ENCODE peak calls at places on chromosomes 1 and 21, in ten cellular contexts. U, K, W, C, X, F, L, M, I and Q are unnamed samples.

GRCh38 chr1:228002792-228003191 is 4.0 kb upstream of the WNT3A start:
- DNase-seq in I (no peak), F (no peak), U (no peak), K (no peak), L (no peak), X (no peak), W (no peak), C (peak; percentile 12), M (no peak), Q (no peak)

GRCh38 chr1:23528245-23528978 is 2.6 kb downstream of the E2F2 start:
- DNase-seq in L (no peak), I (no peak), K (peak; percentile 50), X (peak; percentile 77), C (peak; percentile 83), M (peak; percentile 46), W (peak; percentile 65), F (peak; percentile 89), U (peak; percentile 88), Q (peak; percentile 37)

GRCh38 chr1:25030674-25031589 is 100.9 kb upstream of the RUNX3 start:
- DNase-seq in M (no peak), L (no peak), C (no peak), X (no peak), U (peak; percentile 89), W (peak; percentile 60), F (no peak), K (peak; percentile 30), I (no peak), Q (no peak)

GRCh38 chr1:188669715-188670114 is 1807.9 kb downstream of the BRINP3 start:
- DNase-seq in I (no peak), X (no peak), F (no peak), K (no peak), C (no peak), L (peak; percentile 2), M (no peak), W (no peak), U (no peak), Q (no peak)

GRCh38 chr21:45414396-45415187 is 9.6 kb downstream of the COL18A1 start:
- DNase-seq in U (no peak), L (no peak), I (no peak), M (no peak), X (no peak), W (no peak), K (peak; percentile 1), F (no peak), C (no peak), Q (no peak)

GRCh38 chr1:225426395-225427248 is 1.2 kb downstream of the LBR start:
- DNase-seq in X (no peak), F (no peak), U (peak; percentile 57), I (no peak), K (no peak), W (peak; percentile 7), L (no peak), C (no peak), M (peak; percentile 77), Q (no peak)

GRCh38 chr21:45064091-45064490 is 10.3 kb upstream of the ADARB1 start:
- DNase-seq in W (no peak), X (no peak), F (no peak), L (no peak), I (no peak), K (no peak), M (no peak), U (no peak), C (no peak), Q (no peak)

GRCh38 chr1:209405183-209405823 is 178.2 kb upstream of the CAMK1G start:
- DNase-seq in L (no peak), M (no peak), K (no peak), I (no peak), F (no peak), U (peak; percentile 8), W (no peak), X (no peak), C (no peak), Q (no peak)

GRCh38 chr1:43520100-43520828 is 10.4 kb upstream of the PTPRF start:
- DNase-seq in M (no peak), C (no peak), W (no peak), U (no peak), X (no peak), L (no peak), K (no peak), I (no peak), F (no peak), Q (no peak)

GRCh38 chr1:991895-992294 is 8.0 kb downstream of the HES4 start:
- DNase-seq in U (no peak), W (no peak), M (no peak), F (no peak), I (no peak), C (no peak), X (no peak), L (no peak), K (no peak), Q (no peak)

GRCh38 chr1:51519048-51519856 is at the start of gene EPS15:
- DNase-seq in M (peak; percentile 78), K (peak; percentile 75), F (peak; percentile 86), U (peak; percentile 95), W (peak; percentile 86), C (peak; percentile 84), I (peak; percentile 87), L (peak; percentile 80), X (peak; percentile 73), Q (peak; percentile 91)

GRCh38 chr1:30525631-30525979 is 197.8 kb downstream of the MATN1 start:
- DNase-seq in I (no peak), C (no peak), W (no peak), F (no peak), X (no peak), U (no peak), K (no peak), L (no peak), M (no peak), Q (no peak)

GRCh38 chr1:239888639-239889038 is 203.0 kb upstream of the FMN2 start:
- DNase-seq in L (no peak), K (no peak), M (no peak), F (no peak), X (no peak), I (no peak), U (no peak), W (no peak), C (no peak), Q (no peak)